ENCODE peak calls at places on chromosomes 11 and 22, in five cellular contexts. E is transverse colon, B is IMR-90, Q is dorsolateral prefrontal cortex, S is brain microvascular endothelial cell. U is an unnamed sample.

GRCh38 chr11:2575611-2576051 is 124.2 kb downstream of the KCNQ1OT1 start:
- DNase-seq in E (peak), B (no peak), Q (peak), S (no peak), U (no peak)

GRCh38 chr11:61912991-61913698 is 4.2 kb downstream of the RAB3IL1 start:
- DNase-seq in E (no peak), B (no peak), Q (no peak), S (no peak), U (no peak)

GRCh38 chr11:73453562-73453961 is 77.4 kb downstream of the RELT start:
- DNase-seq in E (no peak), B (peak), Q (no peak), S (no peak), U (peak)

GRCh38 chr22:40799008-40799407 is 20.1 kb downstream of the SLC25A17 start:
- DNase-seq in E (no peak), B (no peak), Q (no peak), S (no peak), U (no peak)

GRCh38 chr22:17258015-17258827 is 39.0 kb upstream of the ADA2 start:
- DNase-seq in E (peak), B (no peak), Q (no peak), S (no peak), U (no peak)

GRCh38 chr11:3946445-3947017 is 91.1 kb downstream of the STIM1 start:
- DNase-seq in E (no peak), B (no peak), Q (no peak), S (no peak), U (no peak)

GRCh38 chr11:1092145-1092670 is 17.5 kb downstream of the MUC2 start:
- DNase-seq in E (no peak), B (no peak), Q (no peak), S (no peak), U (no peak)

GRCh38 chr11:44619931-44620725 is 54.7 kb downstream of the CD82 start:
- DNase-seq in E (peak), B (no peak), Q (peak), S (no peak), U (no peak)

GRCh38 chr11:107849791-107850190 is 8.8 kb downstream of the SLC35F2 start:
- DNase-seq in E (no peak), B (no peak), Q (no peak), S (no peak), U (no peak)

GRCh38 chr11:100830295-100830694 is 143.2 kb downstream of the ARHGAP42 start:
- DNase-seq in E (no peak), B (no peak), Q (no peak), S (peak), U (peak)

GRCh38 chr22:23570681-23571080 is 9.4 kb downstream of the IGLL1 start:
- DNase-seq in E (no peak), B (no peak), Q (no peak), S (no peak), U (no peak)

GRCh38 chr22:22044153-22044552 is 61.6 kb upstream of the TOP3B start:
- DNase-seq in E (no peak), B (no peak), Q (no peak), S (no peak), U (no peak)

GRCh38 chr11:65429069-65429681 is 6.6 kb downstream of the NEAT1 start:
- DNase-seq in E (peak), B (peak), Q (peak), S (peak), U (peak)

GRCh38 chr11:37502202-37502601 is 904.2 kb upstream of the RAG2 start:
- DNase-seq in E (no peak), B (peak), Q (no peak), S (no peak), U (peak)

GRCh38 chr11:2215230-2215560 is 43.6 kb upstream of the TH start:
- DNase-seq in E (no peak), B (no peak), Q (no peak), S (no peak), U (no peak)

GRCh38 chr22:29385748-29386147 is 2.6 kb downstream of the AP1B1 start:
- DNase-seq in E (peak), B (no peak), Q (no peak), S (no peak), U (no peak)

GRCh38 chr11:69947059-69947771 is 128.0 kb upstream of the FGF3 start:
- DNase-seq in E (no peak), B (no peak), Q (no peak), S (no peak), U (no peak)

GRCh38 chr11:94297967-94298576 is 6.3 kb upstream of the IZUMO1R start:
- DNase-seq in E (no peak), B (no peak), Q (no peak), S (no peak), U (no peak)

GRCh38 chr11:10488581-10489443 is 33.7 kb downstream of the AMPD3 start:
- DNase-seq in E (peak), B (no peak), Q (no peak), S (no peak), U (no peak)

GRCh38 chr11:72781313-72782080 is 12.3 kb downstream of the STARD10 start:
- DNase-seq in E (peak), B (no peak), Q (no peak), S (no peak), U (no peak)

GRCh38 chr11:12243511-12243910 is 133.1 kb downstream of the MICAL2 start:
- DNase-seq in E (no peak), B (no peak), Q (no peak), S (no peak), U (no peak)

GRCh38 chr11:61895046-61895717 is 3.8 kb upstream of the FADS3 start:
- DNase-seq in E (no peak), B (no peak), Q (no peak), S (no peak), U (peak)

GRCh38 chr11:5288108-5288911 is 13.4 kb downstream of the OR51B4 start:
- DNase-seq in E (no peak), B (peak), Q (no peak), S (peak), U (no peak)

GRCh38 chr11:63768232-63769043 is at the start of gene ZFTA:
- DNase-seq in E (peak), B (peak), Q (no peak), S (peak), U (peak)

GRCh38 chr11:13495929-13496328 is at the start of gene PTH:
- DNase-seq in E (no peak), B (no peak), Q (no peak), S (no peak), U (no peak)

GRCh38 chr11:118886681-118887111 is 3.0 kb downstream of the CXCR5 start:
- DNase-seq in E (no peak), B (no peak), Q (no peak), S (no peak), U (no peak)

GRCh38 chr11:1875093-1875785 is 16.5 kb downstream of the PRR33 start:
- DNase-seq in E (peak), B (no peak), Q (no peak), S (no peak), U (no peak)

GRCh38 chr22:40499187-40499753 is 128.9 kb downstream of the SGSM3 start:
- DNase-seq in E (no peak), B (peak), Q (no peak), S (peak), U (peak)

GRCh38 chr11:119103793-119104192 is 2.1 kb upstream of the DPAGT1 start:
- DNase-seq in E (no peak), B (no peak), Q (no peak), S (no peak), U (no peak)

GRCh38 chr11:115104851-115105453 is 399.3 kb downstream of the CADM1 start:
- DNase-seq in E (no peak), B (no peak), Q (no peak), S (no peak), U (no peak)

GRCh38 chr11:101436511-101437142 is 147.2 kb downstream of the TRPC6 start:
- DNase-seq in E (peak), B (peak), Q (no peak), S (peak), U (peak)

GRCh38 chr22:41216984-41217383 is 11.9 kb downstream of the L3MBTL2 start:
- DNase-seq in E (no peak), B (peak), Q (no peak), S (no peak), U (peak)

GRCh38 chr11:118885831-118886571 is 2.3 kb downstream of the CXCR5 start:
- DNase-seq in E (no peak), B (no peak), Q (no peak), S (no peak), U (no peak)

GRCh38 chr11:134581966-134582787 is 170.1 kb upstream of the B3GAT1 start:
- DNase-seq in E (no peak), B (no peak), Q (no peak), S (no peak), U (no peak)

GRCh38 chr11:22798890-22799289 is 30.7 kb downstream of the SVIP start:
- DNase-seq in E (no peak), B (no peak), Q (no peak), S (no peak), U (no peak)

GRCh38 chr22:33271390-33272161 is 213.4 kb upstream of the SYN3 start:
- DNase-seq in E (peak), B (peak), Q (no peak), S (peak), U (no peak)

GRCh38 chr11:129798212-129798611 is 17.4 kb upstream of the TMEM45B start:
- DNase-seq in E (no peak), B (no peak), Q (no peak), S (no peak), U (no peak)

DNA sequence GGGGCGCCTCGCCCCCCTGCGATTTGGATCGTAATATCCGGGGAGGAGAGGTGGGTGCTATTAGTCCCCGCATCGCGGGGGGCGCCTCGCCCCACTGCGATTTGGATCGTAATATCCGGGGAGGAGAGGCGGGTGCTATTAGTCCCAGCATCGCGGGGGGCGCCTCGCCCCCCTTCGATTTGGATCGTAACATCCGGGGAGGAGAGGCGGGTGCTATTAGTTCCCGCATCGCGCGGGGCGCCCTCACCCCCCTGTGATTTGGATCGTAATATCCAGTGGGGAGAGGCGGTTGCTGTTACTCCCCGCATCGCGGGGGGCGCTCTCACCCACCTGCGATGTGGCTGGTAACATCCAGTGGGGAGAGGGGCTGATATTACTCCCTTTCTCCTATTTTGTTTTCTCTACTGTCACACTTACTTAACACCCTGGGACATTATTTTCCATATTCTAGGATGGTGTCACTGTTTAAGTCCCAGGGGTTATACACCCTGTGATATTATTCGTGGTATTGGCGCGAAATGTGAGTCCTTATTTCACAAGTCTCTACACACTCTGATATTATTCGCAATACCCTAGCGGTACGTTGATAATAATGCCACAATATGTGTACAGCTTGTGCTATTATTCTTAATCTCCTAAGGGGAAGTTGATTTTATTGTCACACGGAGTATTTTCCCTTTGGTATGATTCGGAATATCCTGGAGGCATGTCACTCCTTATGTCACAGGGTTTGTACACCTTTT is 57.8 kb upstream of the ALDH3B2 start:
- DNase-seq in E (no peak), B (no peak), Q (no peak), S (no peak), U (no peak)
- TF ChIP-seq CTCF in E (no peak), B (peak), Q (peak), S (peak), U (peak)

GRCh38 chr11:67649634-67650540 is 643 bp downstream of the ACY3 start:
- DNase-seq in E (no peak), B (no peak), Q (no peak), S (no peak), U (no peak)
- H3K4me3 ChIP-seq in E (peak), B (no peak), Q (peak), S (no peak), U (peak)

DNA sequence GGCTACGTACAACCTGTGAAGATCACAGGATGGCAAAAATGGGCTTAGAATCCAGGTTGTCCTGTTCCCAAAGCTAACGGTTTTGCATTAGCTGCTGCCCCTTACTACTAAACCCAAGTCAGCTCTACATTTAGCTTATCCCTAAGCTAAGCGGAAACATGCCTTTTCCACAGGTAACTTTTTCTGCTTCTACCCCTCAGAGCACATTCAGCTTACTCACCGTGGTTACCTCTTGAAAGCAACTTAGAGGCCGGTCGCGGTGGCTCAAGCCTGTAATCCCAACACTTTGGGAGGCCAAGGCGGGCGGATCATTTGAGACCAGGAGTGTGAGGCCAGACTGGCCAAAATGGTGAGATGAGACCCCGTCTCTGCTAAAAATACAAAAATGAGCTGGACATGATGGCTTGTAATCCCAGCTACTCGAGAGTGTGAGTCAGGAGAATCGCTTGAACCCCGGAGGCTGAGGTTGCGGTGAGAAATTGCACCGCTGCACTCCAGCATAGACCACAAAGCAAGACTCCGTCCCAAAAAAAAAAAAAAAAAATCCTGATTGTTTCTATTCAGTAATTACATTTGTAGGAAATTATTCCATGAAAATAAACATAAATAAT is 790 bp upstream of the TMEM41B start:
- DNase-seq in E (peak), B (peak), Q (no peak), S (no peak), U (no peak)
- TF ChIP-seq CTCF in E (no peak), B (no peak), Q (no peak), S (no peak), U (no peak)

GRCh38 chr11:57459112-57460016 is 964 bp upstream of the RTN4RL2 start:
- DNase-seq in E (no peak), B (peak), Q (no peak), S (no peak), U (no peak)

GRCh38 chr11:57456960-57457642 is 3.2 kb upstream of the RTN4RL2 start:
- DNase-seq in E (peak), B (peak), Q (peak), S (peak), U (peak)

GRCh38 chr11:57457643-57458023 is 2.7 kb upstream of the RTN4RL2 start:
- DNase-seq in E (no peak), B (no peak), Q (no peak), S (no peak), U (no peak)

GRCh38 chr11:57458410-57459111 is 1.8 kb upstream of the RTN4RL2 start:
- DNase-seq in E (peak), B (peak), Q (no peak), S (peak), U (peak)

DNA sequence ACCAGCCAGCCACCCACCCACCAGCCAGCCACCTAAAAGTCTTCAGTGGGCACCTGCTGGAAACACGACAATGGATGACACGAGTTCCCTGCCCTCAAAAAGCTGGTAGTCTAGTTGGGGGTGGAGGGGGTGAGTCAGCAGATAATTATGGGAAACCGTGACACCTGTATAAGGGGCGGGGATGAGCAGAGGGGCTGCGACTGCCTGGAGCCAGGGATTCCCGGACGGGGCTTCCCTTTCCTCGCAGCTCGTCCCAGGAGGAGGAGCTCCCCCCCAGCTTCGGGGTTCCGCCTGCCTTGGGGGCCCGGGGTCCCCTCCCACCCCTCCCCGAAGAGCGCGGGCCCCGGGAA is 2.3 kb upstream of the RTN4RL2 start:
- DNase-seq in E (no peak), B (no peak), Q (no peak), S (no peak), U (no peak)
- H3K4me3 ChIP-seq in E (peak), B (no peak), Q (peak), S (no peak), U (no peak)

GRCh38 chr11:123357990-123358827 is 71.9 kb upstream of the GRAMD1B start:
- DNase-seq in E (peak), B (peak), Q (no peak), S (no peak), U (peak)
- TF ChIP-seq CTCF in E (no peak), B (peak), Q (peak), S (peak), U (no peak)

GRCh38 chr11:59380263-59381059 is 21.8 kb downstream of the OR5AN1 start:
- DNase-seq in E (no peak), B (no peak), Q (no peak), S (no peak), U (no peak)
- H3K4me3 ChIP-seq in E (no peak), B (no peak), Q (no peak), S (no peak), U (no peak)

DNA sequence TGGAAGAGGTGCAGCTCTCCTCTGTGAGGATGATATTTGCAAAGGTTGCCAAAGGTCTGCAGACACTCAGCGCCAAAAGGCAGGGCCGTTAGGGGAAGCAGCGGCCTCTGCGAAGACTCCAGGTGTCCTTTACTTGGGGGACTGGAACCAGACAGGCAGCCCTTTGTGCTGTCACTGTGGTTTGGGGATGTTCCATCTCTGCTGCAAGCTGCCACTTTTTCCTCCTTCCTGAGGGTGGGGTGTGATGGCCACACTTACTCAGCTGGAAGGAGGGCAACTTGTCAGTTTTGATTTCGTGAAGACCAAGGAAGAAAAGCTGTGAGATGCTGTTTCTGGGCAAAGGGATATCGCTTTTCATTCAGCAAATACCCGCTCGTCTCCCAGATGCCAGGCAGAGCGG is 96.5 kb upstream of the PRR5 start:
- DNase-seq in E (no peak), B (no peak), Q (no peak), S (no peak), U (no peak)
- TF ChIP-seq CTCF in E (no peak), B (no peak), Q (no peak), S (no peak), U (no peak)

DNA sequence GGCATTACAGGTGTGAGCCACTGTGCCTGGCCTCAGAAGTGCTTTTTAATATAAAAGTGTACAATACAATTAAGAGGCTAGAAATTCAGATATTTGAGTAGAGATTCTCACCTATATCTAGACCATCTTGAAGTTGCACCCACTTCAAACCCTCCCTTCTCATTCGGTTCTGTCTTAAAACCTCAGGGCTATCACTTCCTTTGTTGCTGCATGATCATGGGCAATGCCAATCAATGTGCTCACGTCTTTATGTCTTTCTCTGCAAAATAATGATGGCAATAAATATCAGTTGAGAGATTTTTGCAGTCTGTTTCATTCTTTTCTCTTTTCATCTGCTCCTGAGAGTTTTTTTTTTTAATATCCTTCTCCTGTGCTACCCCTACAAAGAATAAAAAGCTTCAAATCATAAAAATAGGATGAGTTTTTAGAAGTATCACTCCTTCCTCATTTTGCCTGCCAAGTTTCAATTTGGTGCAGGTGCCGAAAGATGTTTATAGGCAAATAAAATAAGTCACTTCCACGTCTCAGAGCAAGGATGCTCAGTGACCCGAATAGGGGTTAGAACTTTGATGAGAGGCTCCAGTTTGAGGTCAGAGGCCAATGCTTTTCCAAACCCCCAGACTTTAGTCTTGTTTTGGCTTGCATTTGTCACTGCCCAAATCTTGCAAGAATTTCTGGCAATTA is 9.5 kb upstream of the NUP160 start:
- DNase-seq in E (no peak), B (no peak), Q (no peak), S (no peak), U (no peak)
- H3K4me3 ChIP-seq in E (no peak), B (no peak), Q (no peak), S (no peak), U (no peak)